ENCODE peak calls at places on chromosomes 13 and 19, in nine cellular contexts. Z is neuronal stem cell, G is cardiac muscle cell, B is spleen, K is Caco-2, J is Panc1, X is uterus, D is brain microvascular endothelial cell, E is adrenal gland. W is an unnamed sample. For H3K36me3 and H3K27me3, the result is how much of the 10 kb centered on the place peaks cover.

GRCh38 chr13:110485604-110486003 is 75.9 kb downstream of the RAB20 start:
- DNase-seq in D (no peak), E (no peak), J (no peak), B (no peak), K (peak), G (peak), Z (peak), X (no peak), W (no peak)

GRCh38 chr13:109249780-109250528 is 536.4 kb downstream of the IRS2 start:
- DNase-seq in D (no peak), X (no peak), B (no peak), K (no peak), E (no peak), Z (no peak), G (no peak), J (no peak), W (no peak)

GRCh38 chr13:26991508-26992181 is 180.0 kb downstream of the USP12 start:
- DNase-seq in G (no peak), B (no peak), J (no peak), X (no peak), Z (no peak), D (no peak), K (no peak), E (no peak), W (no peak)

GRCh38 chr13:98103942-98104880 is 38.7 kb upstream of the FARP1 start:
- DNase-seq in Z (no peak), K (peak), B (no peak), E (no peak), J (no peak), G (no peak), X (no peak), D (no peak), W (no peak)

GRCh38 chr19:16326401-16327130 is 1.9 kb downstream of the KLF2 start:
- DNase-seq in Z (no peak), X (no peak), B (peak), E (peak), G (no peak), J (no peak), K (no peak), D (no peak), W (no peak)

GRCh38 chr19:43501661-43502418 is 2.7 kb downstream of the PHLDB3 start:
- DNase-seq in K (no peak), Z (peak), B (no peak), E (no peak), D (no peak), J (no peak), X (no peak), G (no peak), W (no peak)

GRCh38 chr19:47447470-47448359 is 24.0 kb downstream of the SLC8A2 start:
- DNase-seq in Z (peak), G (peak), J (no peak), K (peak), B (no peak), X (no peak), E (peak), D (peak), W (no peak)

GRCh38 chr19:18049390-18049789 is 37.3 kb downstream of the IL12RB1 start:
- DNase-seq in D (peak), J (no peak), Z (no peak), X (peak), B (peak), G (no peak), E (peak), K (no peak), W (peak)

GRCh38 chr19:2164020-2164988 is 571 bp downstream of the DOT1L start:
- DNase-seq in E (no peak), D (no peak), J (no peak), G (peak), X (peak), K (no peak), B (peak), Z (no peak), W (peak)

GRCh38 chr13:28792992-28793391 is 27.1 kb upstream of the MTUS2 start:
- DNase-seq in D (peak), J (no peak), Z (no peak), E (no peak), B (no peak), K (no peak), G (no peak), X (no peak), W (no peak)

GRCh38 chr19:38839816-38840582 is 8.4 kb upstream of the ECH1 start:
- DNase-seq in G (no peak), E (peak), Z (no peak), K (no peak), B (no peak), X (no peak), D (no peak), J (no peak), W (no peak)

GRCh38 chr19:42412223-42412622 is 15.0 kb downstream of the LIPE start:
- DNase-seq in J (no peak), K (no peak), E (no peak), Z (no peak), X (no peak), B (no peak), G (no peak), D (no peak), W (no peak)

GRCh38 chr19:35901854-35902661 is at the start of gene HCST:
- DNase-seq in B (peak), D (no peak), E (no peak), K (no peak), Z (no peak), J (no peak), G (no peak), X (no peak), W (no peak)

GRCh38 chr19:55262359-55262758 is 3.5 kb upstream of the PPP6R1 start:
- DNase-seq in D (no peak), K (no peak), B (no peak), E (no peak), X (no peak), G (no peak), J (no peak), Z (no peak), W (no peak)

GRCh38 chr19:40467007-40467565 is 285 bp downstream of the SPTBN4 start:
- DNase-seq in J (no peak), K (no peak), B (peak), X (no peak), G (peak), D (no peak), Z (no peak), E (peak), W (no peak)

GRCh38 chr19:13146763-13147563 is 3.2 kb downstream of the STX10 start:
- DNase-seq in X (no peak), D (no peak), E (no peak), K (no peak), J (no peak), G (no peak), B (peak), Z (no peak), W (no peak)

GRCh38 chr19:55672418-55672817 is 2.6 kb upstream of the EPN1 start:
- DNase-seq in G (no peak), J (no peak), Z (no peak), E (no peak), B (no peak), D (peak), K (no peak), X (no peak), W (no peak)

GRCh38 chr13:44498969-44499368 is 77.2 kb downstream of the TSC22D1 start:
- DNase-seq in E (peak), K (no peak), J (no peak), G (no peak), X (no peak), B (no peak), D (no peak), Z (no peak), W (peak)

GRCh38 chr19:16338470-16339360 is 14.1 kb downstream of the KLF2 start:
- DNase-seq in D (peak), G (no peak), E (no peak), B (peak), K (no peak), J (no peak), Z (no peak), X (no peak), W (no peak)

GRCh38 chr19:1232652-1233360 is 5.0 kb downstream of the CBARP start:
- DNase-seq in J (no peak), G (no peak), X (peak), E (peak), B (no peak), D (peak), K (no peak), Z (no peak), W (peak)

GRCh38 chr13:109180905-109181425 is 551.6 kb downstream of the MYO16 start:
- DNase-seq in G (no peak), B (no peak), E (no peak), D (peak), X (no peak), J (no peak), Z (no peak), K (no peak), W (no peak)

GRCh38 chr19:41327076-41327475 is 17.1 kb downstream of the CCDC97 start:
- DNase-seq in K (no peak), J (no peak), D (no peak), Z (no peak), X (no peak), B (no peak), G (no peak), E (no peak), W (no peak)

GRCh38 chr13:111659842-111660241 is 339.4 kb downstream of the TEX29 start:
- DNase-seq in E (no peak), B (no peak), Z (no peak), X (no peak), K (no peak), D (no peak), G (no peak), J (no peak), W (no peak)

GRCh38 chr19:56477429-56478338 is 539 bp upstream of the ZNF667 start:
- DNase-seq in K (no peak), J (no peak), X (peak), G (peak), Z (peak), D (peak), B (peak), E (peak), W (peak)

GRCh38 chr19:49017666-49018351 is 918 bp upstream of the LHB start:
- DNase-seq in Z (no peak), E (no peak), J (no peak), G (peak), K (peak), X (peak), D (peak), B (peak), W (peak)

GRCh38 chr13:21242236-21242635 is 65.8 kb downstream of the MRPL57 start:
- DNase-seq in X (no peak), Z (peak), D (no peak), E (no peak), B (no peak), G (peak), J (no peak), K (no peak), W (no peak)

GRCh38 chr19:57512845-57513244 is 13.1 kb downstream of the ZNF773 start:
- DNase-seq in E (no peak), J (no peak), K (no peak), D (no peak), X (no peak), G (no peak), B (no peak), Z (no peak), W (no peak)

GRCh38 chr13:30125422-30126073 is 181.8 kb downstream of the KATNAL1 start:
- DNase-seq in G (no peak), Z (no peak), B (no peak), K (no peak), J (no peak), E (no peak), X (peak), D (peak), W (peak)

GRCh38 chr19:8210660-8211101 is 1.5 kb downstream of the CERS4 start:
- DNase-seq in J (no peak), Z (no peak), G (no peak), D (no peak), B (no peak), X (no peak), E (no peak), K (peak), W (peak)

GRCh38 chr19:34818270-34818669 is 45.3 kb upstream of the ZNF599 start:
- DNase-seq in K (no peak), X (no peak), J (no peak), G (no peak), D (no peak), Z (no peak), E (no peak), B (no peak), W (no peak)

GRCh38 chr19:55081773-55082022 is 6.0 kb downstream of the EPS8L1 start:
- DNase-seq in G (no peak), E (no peak), J (no peak), D (no peak), Z (no peak), B (no peak), K (no peak), X (no peak), W (no peak)

GRCh38 chr19:10278935-10279334 is 7.8 kb upstream of the ICAM4 start:
- DNase-seq in J (no peak), E (no peak), B (no peak), Z (no peak), G (no peak), D (no peak), X (no peak), K (no peak), W (no peak)
- H3K36me3 ChIP-seq in J (under half), E (under half), B (under half), Z (under half), G (under half), D (under half), X (under half), K (under half), W (under half)

DNA sequence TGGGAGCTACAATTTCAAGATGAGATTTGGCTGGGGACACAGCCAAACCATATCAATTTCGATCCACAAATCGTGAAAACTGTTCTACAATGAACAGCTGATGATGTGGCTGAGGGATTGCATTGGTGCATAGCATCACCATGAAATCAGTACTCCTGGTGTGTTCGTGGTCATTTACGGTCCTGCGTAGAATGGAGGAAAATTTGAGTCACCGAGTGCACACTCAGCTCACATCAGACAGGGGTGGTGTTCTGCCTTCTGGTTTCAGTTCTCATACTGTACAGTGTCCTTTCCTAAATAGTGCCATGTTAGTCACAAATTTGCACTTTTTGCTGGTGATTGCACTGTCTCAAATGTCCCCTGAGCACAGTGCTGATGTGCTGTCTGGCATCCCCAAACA is 39.2 kb downstream of the MYH14 start:
- DNase-seq in J (no peak), Z (no peak), B (no peak), E (no peak), K (no peak), G (no peak), D (no peak), X (no peak), W (no peak)
- H3K27me3 ChIP-seq in J (under half), Z (under half), B (under half), E (under half), K (under half), G (under half), D (under half), X (under half), W (under half)

GRCh38 chr13:41074523-41074922 is 13.2 kb downstream of the WBP4 start:
- DNase-seq in E (no peak), G (no peak), D (no peak), Z (no peak), X (no peak), J (no peak), K (no peak), B (no peak), W (no peak)

GRCh38 chr13:41075485-41075884 is 14.2 kb downstream of the WBP4 start:
- DNase-seq in D (no peak), K (no peak), Z (no peak), E (no peak), J (no peak), X (no peak), B (no peak), G (no peak), W (no peak)

GRCh38 chr13:41075034-41075433 is 13.7 kb downstream of the WBP4 start:
- DNase-seq in G (peak), J (no peak), Z (no peak), X (no peak), E (no peak), D (no peak), B (no peak), K (no peak), W (no peak)

GRCh38 chr13:41077475-41077874 is 16.2 kb downstream of the WBP4 start:
- DNase-seq in B (no peak), X (no peak), J (no peak), D (no peak), E (no peak), G (no peak), K (no peak), Z (no peak), W (no peak)

DNA sequence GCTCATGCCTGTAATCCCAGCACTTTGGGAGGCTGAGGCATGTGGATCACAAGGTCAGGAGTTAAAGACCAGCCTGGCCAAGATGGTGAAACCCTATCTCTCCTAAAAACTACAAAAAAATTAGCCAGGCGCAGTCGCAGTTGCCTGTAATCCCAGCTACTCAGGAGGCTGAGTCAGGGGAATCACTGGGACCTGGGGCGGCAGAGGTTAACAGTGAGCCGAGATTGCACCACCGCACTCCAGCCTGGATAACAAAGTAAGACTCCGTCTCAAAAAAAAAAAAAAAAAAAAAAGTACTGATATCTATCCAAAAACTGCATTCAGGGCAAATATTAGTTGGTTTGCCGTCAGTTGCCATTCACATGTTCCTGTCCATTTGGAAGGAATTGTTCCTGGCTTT is 10.5 kb downstream of the WBP4 start:
- DNase-seq in J (no peak), G (no peak), Z (no peak), E (no peak), X (no peak), K (no peak), D (no peak), B (no peak), W (no peak)
- H3K36me3 ChIP-seq in J (under half), G (half or more), Z (under half), E (under half), X (under half), K (under half), D (half or more), B (half or more), W (half or more)

GRCh38 chr13:91101436-91101835 is 246.1 kb upstream of the MIR17HG start:
- DNase-seq in E (no peak), G (no peak), K (no peak), D (no peak), X (no peak), Z (no peak), B (no peak), J (no peak), W (no peak)
- H3K27me3 ChIP-seq in E (under half), G (under half), K (under half), D (under half), X (under half), Z (under half), B (under half), J (under half), W (under half)

GRCh38 chr19:5787554-5788182 is 3.1 kb upstream of the PRR22 start:
- DNase-seq in E (no peak), D (no peak), K (no peak), G (no peak), J (no peak), Z (no peak), B (peak), X (no peak), W (no peak)

GRCh38 chr19:5784581-5785147 is at the start of gene PRR22:
- DNase-seq in E (no peak), B (no peak), G (no peak), D (no peak), J (no peak), Z (no peak), X (no peak), K (no peak), W (no peak)

GRCh38 chr19:5782945-5783919 is 1.3 kb downstream of the PRR22 start:
- DNase-seq in G (no peak), X (no peak), J (no peak), K (no peak), B (no peak), E (no peak), D (no peak), Z (no peak), W (no peak)

GRCh38 chr19:5786593-5787551 is 2.3 kb upstream of the PRR22 start:
- DNase-seq in D (no peak), G (no peak), Z (no peak), B (peak), K (no peak), J (no peak), E (no peak), X (no peak), W (no peak)

DNA sequence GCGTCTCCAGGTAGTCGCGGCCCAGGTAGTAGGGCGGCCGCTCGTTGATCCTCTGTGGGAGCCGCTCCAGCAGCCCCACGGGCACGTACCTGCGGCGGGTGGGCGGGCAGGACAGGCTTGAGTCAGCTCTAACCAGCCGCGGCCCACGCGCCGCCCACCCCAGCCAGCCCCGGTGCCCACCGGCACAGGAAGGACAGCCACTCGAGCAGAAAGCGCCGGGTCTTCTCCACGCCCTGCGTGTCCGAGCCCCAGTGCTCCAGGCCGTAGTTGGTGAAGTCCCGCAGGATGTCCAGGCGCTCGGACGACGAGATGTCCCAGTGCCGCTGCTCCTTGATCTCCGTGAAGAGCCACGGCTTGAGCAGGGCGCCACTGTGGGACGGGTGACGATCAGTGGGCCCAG is 877 bp upstream of the PRR22 start:
- DNase-seq in B (no peak), X (no peak), E (no peak), G (no peak), K (no peak), Z (no peak), J (no peak), D (no peak), W (no peak)
- H3K36me3 ChIP-seq in B (half or more), X (under half), E (under half), G (under half), K (under half), Z (under half), J (under half), D (under half), W (half or more)

GRCh38 chr13:78609464-78610205 is 6.3 kb upstream of the POU4F1 start:
- DNase-seq in B (peak), X (peak), E (no peak), G (peak), Z (peak), K (no peak), D (no peak), J (no peak), W (no peak)

GRCh38 chr13:78608705-78609463 is 5.5 kb upstream of the POU4F1 start:
- DNase-seq in G (no peak), B (peak), X (no peak), D (no peak), Z (peak), E (no peak), J (no peak), K (no peak), W (no peak)

GRCh38 chr13:78607409-78608253 is 4.3 kb upstream of the POU4F1 start:
- DNase-seq in K (no peak), B (peak), E (no peak), J (no peak), X (no peak), D (no peak), G (no peak), Z (peak), W (no peak)

GRCh38 chr13:78606471-78607408 is 3.4 kb upstream of the POU4F1 start:
- DNase-seq in E (no peak), B (no peak), Z (peak), K (no peak), J (no peak), D (no peak), G (no peak), X (no peak), W (no peak)

GRCh38 chr13:78608254-78608704 is 4.9 kb upstream of the POU4F1 start:
- DNase-seq in K (no peak), D (no peak), G (no peak), B (no peak), X (no peak), Z (peak), E (no peak), J (no peak), W (no peak)
- H3K27me3 ChIP-seq in K (under half), D (half or more), G (half or more), B (under half), X (under half), Z (half or more), E (half or more), J (under half), W (half or more)

GRCh38 chr19:4359627-4360000 is 16.3 kb downstream of the MPND start:
- DNase-seq in E (peak), G (no peak), B (peak), K (no peak), X (no peak), J (no peak), D (no peak), Z (no peak), W (no peak)
- H3K36me3 ChIP-seq in E (under half), G (under half), B (half or more), K (under half), X (under half), J (under half), D (under half), Z (under half), W (half or more)

GRCh38 chr19:30324982-30325381 is 47.2 kb upstream of the ZNF536 start:
- DNase-seq in X (no peak), K (no peak), Z (no peak), D (no peak), J (no peak), B (no peak), G (no peak), E (no peak), W (no peak)
- H3K27me3 ChIP-seq in X (under half), K (under half), Z (under half), D (under half), J (under half), B (under half), G (under half), E (under half), W (under half)